ENCODE peak calls at places on chromosomes 3 and 15, in four cellular contexts. O, I, F and M are unnamed samples.

GRCh38 chr3:105944721-105945120 is 75.9 kb upstream of the CBLB start:
- DNase-seq in O (peak; percentile 52), I (no peak), F (peak; percentile 4), M (no peak)

GRCh38 chr3:131733086-131733841 is 230.5 kb upstream of the MRPL3 start:
- DNase-seq in O (no peak), I (no peak), F (no peak), M (no peak)

GRCh38 chr15:84804005-84804803 is 13.0 kb upstream of the ALPK3 start:
- DNase-seq in O (no peak), I (no peak), F (no peak), M (no peak)

GRCh38 chr3:43953814-43954241 is 263.1 kb downstream of the ABHD5 start:
- DNase-seq in O (peak; percentile 14), I (no peak), F (no peak), M (no peak)

GRCh38 chr3:195914648-195915473 is 6.5 kb upstream of the TNK2 start:
- DNase-seq in O (peak; percentile 93), I (peak; percentile 83), F (peak; percentile 91), M (peak; percentile 91)

GRCh38 chr3:195056506-195056905 is 214.5 kb downstream of the XXYLT1 start:
- DNase-seq in O (no peak), I (no peak), F (no peak), M (no peak)

GRCh38 chr3:119582178-119582577 is 2.9 kb downstream of the ADPRH start:
- DNase-seq in O (no peak), I (no peak), F (no peak), M (no peak)

GRCh38 chr3:159038405-159038804 is 236.6 kb downstream of the MFSD1 start:
- DNase-seq in O (no peak), I (no peak), F (no peak), M (no peak)

GRCh38 chr15:83570756-83571155 is 83.2 kb upstream of the ADAMTSL3 start:
- DNase-seq in O (no peak), I (no peak), F (no peak), M (no peak)

GRCh38 chr3:50316657-50317242 is 5.8 kb downstream of the HYAL2 start:
- DNase-seq in O (peak; percentile 73), I (no peak), F (no peak), M (no peak)

GRCh38 chr15:69565066-69565465 is 112.4 kb downstream of the RPLP1 start:
- DNase-seq in O (no peak), I (no peak), F (no peak), M (no peak)

DNA sequence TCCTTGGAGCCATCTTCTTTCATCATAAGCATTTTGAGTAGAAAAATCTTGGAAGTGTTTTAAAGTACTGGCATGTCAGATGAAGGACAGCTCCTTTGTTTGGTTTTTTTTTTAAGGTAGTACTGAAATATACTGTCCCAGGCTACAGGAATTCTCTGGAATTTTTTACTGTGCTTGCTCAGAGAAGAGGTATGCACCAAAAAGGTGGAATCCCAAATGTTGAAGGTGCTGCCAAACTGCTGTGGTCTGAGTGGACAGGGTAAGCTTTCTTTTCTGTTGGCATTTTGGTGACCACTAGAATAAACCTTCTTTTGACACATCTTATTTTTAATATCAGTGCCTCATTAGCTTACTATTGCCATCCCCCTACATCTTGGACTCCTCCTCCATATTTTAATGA is 7.2 kb downstream of the GNL3 start:
- DNase-seq in O (no peak), I (no peak), F (no peak), M (no peak)
- H3K4me1 ChIP-seq in O (peaks cover 13% of the 10 kb centered on the region), I (no peaks in the 10 kb centered on the region), F (peaks cover 43% of the 10 kb centered on the region), M (no peaks in the 10 kb centered on the region)

GRCh38 chr3:82839871-82840270 is 1078.4 kb upstream of the GBE1 start:
- DNase-seq in O (no peak), I (no peak), F (no peak), M (no peak)
- TF ChIP-seq EP300 in O (no peak), I (no peak), F (no peak), M (no peak)

GRCh38 chr15:66901336-66902100 is 163.9 kb upstream of the SMAD3 start:
- DNase-seq in O (peak; percentile 45), I (no peak), F (no peak), M (no peak)

GRCh38 chr15:66897971-66898370 is 167.4 kb upstream of the SMAD3 start:
- DNase-seq in O (no peak), I (no peak), F (no peak), M (no peak)

GRCh38 chr15:66898656-66899402 is 166.6 kb upstream of the SMAD3 start:
- DNase-seq in O (no peak), I (no peak), F (no peak), M (no peak)

GRCh38 chr15:66900586-66901310 is 164.7 kb upstream of the SMAD3 start:
- DNase-seq in O (no peak), I (no peak), F (no peak), M (no peak)

DNA sequence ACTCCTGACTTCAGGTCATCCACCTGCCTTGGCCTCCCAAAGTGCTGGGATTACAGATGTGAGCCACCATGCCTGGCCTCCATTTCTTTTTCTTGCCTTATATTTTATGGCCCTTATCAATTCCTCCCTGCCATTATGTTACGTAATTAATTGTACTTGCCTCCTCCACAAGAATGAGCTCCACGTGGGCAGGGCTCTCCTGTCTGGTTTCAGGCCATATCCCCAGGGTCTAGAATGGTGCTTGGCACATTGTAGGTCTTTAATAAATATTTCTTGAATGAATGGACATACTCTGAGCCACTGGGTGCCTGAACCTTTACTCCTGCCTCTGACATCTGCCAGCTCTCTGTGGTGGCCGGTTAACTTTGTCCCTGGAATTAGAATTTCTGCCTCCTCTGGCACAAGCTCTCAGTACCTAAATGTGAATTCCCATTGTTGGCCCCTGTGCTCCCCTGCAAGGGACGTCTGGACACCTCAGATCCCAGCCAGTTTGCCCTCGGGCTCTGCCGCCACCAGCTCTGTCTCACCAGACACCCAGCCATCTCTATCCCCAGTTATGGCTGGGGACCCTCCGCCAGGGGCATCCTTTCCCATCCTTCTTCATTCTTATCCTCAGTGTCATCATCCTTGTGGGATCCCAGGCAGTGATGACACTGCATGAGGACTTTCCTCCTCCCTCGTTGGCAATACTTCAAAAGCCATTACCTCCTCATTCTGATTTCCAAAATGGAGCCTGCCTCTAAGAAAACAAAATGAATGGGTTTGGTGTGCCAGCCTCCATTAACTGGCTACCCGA is 165.6 kb upstream of the SMAD3 start:
- DNase-seq in O (no peak), I (no peak), F (no peak), M (no peak)
- TF ChIP-seq POLR2A in O (no peak), I (no peak), F (no peak), M (no peak)

DNA sequence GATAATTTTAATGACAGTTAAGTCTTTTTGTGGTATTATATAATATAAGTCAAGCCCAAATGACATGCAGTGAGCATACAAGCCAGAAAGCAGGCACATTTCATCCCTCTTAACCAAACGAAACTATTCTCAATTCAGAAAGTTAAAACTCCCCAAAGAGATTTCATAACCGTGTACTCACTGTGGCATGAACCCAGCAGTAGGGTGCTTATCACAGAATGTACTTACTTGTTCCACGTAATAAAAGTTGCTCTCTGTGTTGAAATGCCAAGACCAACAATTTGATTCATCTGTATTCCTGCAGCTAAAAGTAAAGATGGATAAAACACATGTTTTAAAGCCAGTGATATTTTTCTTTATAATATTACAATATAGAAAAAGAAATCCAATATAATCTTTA is 12.1 kb downstream of the GK5 start:
- DNase-seq in O (no peak), I (peak; percentile 55), F (no peak), M (no peak)
- H3K4me1 ChIP-seq in O (peaks cover 6% of the 10 kb centered on the region), I (peaks cover 13% of the 10 kb centered on the region), F (no peaks in the 10 kb centered on the region), M (peaks cover 18% of the 10 kb centered on the region)

GRCh38 chr3:157088506-157089454 is 71.2 kb downstream of the CCNL1 start:
- DNase-seq in O (peak; percentile 93), I (peak; percentile 93), F (peak; percentile 91), M (peak; percentile 96)
- TF ChIP-seq EP300 in O (no peak), I (peak; percentile 94), F (peak; percentile 72), M (peak; percentile 69)